ENCODE peak calls at places on chromosomes 12 and 14, in seven cellular contexts. S is NCI-H1417, B is NCI-H1694 treated with DMSO at 0.1 percent for 48 hours, G is pulmonary artery endothelial cell, Y is lung, P is ELF-1, K is adrenal gland. T is an unnamed sample.

GRCh38 chr12:26338574-26339572 is 143.5 kb downstream of the SSPN start:
- DNase-seq in S (no peak), B (no peak), G (peak), Y (no peak), P (peak), K (no peak), T (no peak)

GRCh38 chr12:105523164-105524057 is 192.9 kb downstream of the C12orf75 start:
- DNase-seq in S (no peak), B (no peak), G (no peak), Y (peak), P (peak), K (peak), T (no peak)

GRCh38 chr12:68349083-68349700 is 17.0 kb upstream of the MDM1 start:
- DNase-seq in S (peak), B (no peak), G (no peak), Y (no peak), P (no peak), K (no peak), T (peak)

GRCh38 chr14:34498684-34499412 is 36.8 kb upstream of the SPTSSA start:
- DNase-seq in S (peak), B (peak), G (no peak), Y (no peak), P (peak), K (peak), T (peak)

GRCh38 chr14:60381909-60382308 is 104.0 kb downstream of the C14orf39 start:
- DNase-seq in S (no peak), B (no peak), G (no peak), Y (no peak), P (peak), K (no peak), T (peak)

GRCh38 chr14:25150934-25151790 is 101.2 kb upstream of the STXBP6 start:
- DNase-seq in S (peak), B (peak), G (no peak), Y (no peak), P (no peak), K (no peak), T (peak)

GRCh38 chr14:96626916-96627315 is 124.7 kb downstream of the PAPOLA start:
- DNase-seq in S (no peak), B (no peak), G (no peak), Y (no peak), P (no peak), K (peak), T (no peak)

GRCh38 chr12:70049596-70050360 is 193.5 kb upstream of the CNOT2 start:
- DNase-seq in S (no peak), B (no peak), G (no peak), Y (no peak), P (no peak), K (no peak), T (no peak)

GRCh38 chr14:105498430-105499255 is 7.6 kb downstream of the TEDC1 start:
- DNase-seq in S (no peak), B (no peak), G (no peak), Y (no peak), P (peak), K (no peak), T (no peak)

T was measured in NCI-H146.